ENCODE peak calls at places on chromosomes 2 and 18, in eight cellular contexts. V is OCI-LY7, F is neural progenitor cell, E is HepG2, C is astrocyte, I is adrenal gland, L is upper lobe of right lung, M is psoas muscle. U is an unnamed sample. For H3K4me1, the result is how much of the 10 kb centered on the place peaks cover.

GRCh38 chr18:10536270-10536669 is 10.4 kb downstream of the NAPG start:
- DNase-seq in V (no peak), F (no peak), E (no peak), C (peak), I (no peak), L (no peak), M (no peak), U (no peak)

GRCh38 chr2:229273384-229274338 is 2.6 kb upstream of the PID1 start:
- DNase-seq in V (peak), F (peak), E (peak), C (peak), I (peak), L (peak), M (no peak), U (peak)

GRCh38 chr2:235594041-235594440 is 100.2 kb downstream of the AGAP1 start:
- DNase-seq in V (peak), F (peak), E (peak), C (peak), I (no peak), L (no peak), M (no peak), U (no peak)

GRCh38 chr2:37459095-37459981 is 114.9 kb downstream of the QPCT start:
- DNase-seq in V (no peak), F (no peak), E (no peak), C (peak), I (no peak), L (no peak), M (no peak), U (no peak)

GRCh38 chr2:61356958-61357350 is 113.9 kb downstream of the USP34 start:
- DNase-seq in V (no peak), F (no peak), E (no peak), C (peak), I (no peak), L (no peak), M (no peak), U (no peak)

GRCh38 chr2:77025714-77026113 is 496.5 kb downstream of the LRRTM4 start:
- DNase-seq in V (no peak), F (no peak), E (no peak), C (no peak), I (no peak), L (no peak), M (no peak), U (no peak)

GRCh38 chr2:108542071-108542470 is 7.8 kb downstream of the LIMS1 start:
- DNase-seq in V (no peak), F (no peak), E (no peak), C (peak), I (no peak), L (no peak), M (no peak), U (no peak)

GRCh38 chr2:161136696-161137324 is 23.4 kb upstream of the TANK start:
- DNase-seq in V (peak), F (no peak), E (no peak), C (peak), I (no peak), L (no peak), M (no peak), U (no peak)

GRCh38 chr2:85234879-85235278 is 92.9 kb downstream of the TGOLN2 start:
- DNase-seq in V (no peak), F (peak), E (no peak), C (no peak), I (no peak), L (no peak), M (no peak), U (no peak)

GRCh38 chr2:202019689-202020450 is 13.8 kb upstream of the FZD7 start:
- DNase-seq in V (no peak), F (no peak), E (no peak), C (no peak), I (no peak), L (no peak), M (peak), U (no peak)

GRCh38 chr2:144389151-144389929 is 130.6 kb downstream of the ZEB2 start:
- DNase-seq in V (no peak), F (no peak), E (no peak), C (no peak), I (no peak), L (peak), M (no peak), U (peak)

GRCh38 chr18:41955688-41956087 is 654 bp downstream of the PIK3C3 start:
- DNase-seq in V (no peak), F (no peak), E (no peak), C (no peak), I (no peak), L (no peak), M (no peak), U (no peak)

GRCh38 chr2:94986392-94986963 is 39.0 kb upstream of the MAL start:
- DNase-seq in V (peak), F (peak), E (peak), C (peak), I (peak), L (no peak), M (no peak), U (peak)

GRCh38 chr18:34976534-34976898 is 64.7 kb upstream of the MAPRE2 start:
- DNase-seq in V (no peak), F (no peak), E (no peak), C (no peak), I (no peak), L (no peak), M (no peak), U (no peak)
- H3K4me3 ChIP-seq in V (peak), F (peak), E (peak), C (peak), I (peak), L (peak), M (peak), U (peak)

DNA sequence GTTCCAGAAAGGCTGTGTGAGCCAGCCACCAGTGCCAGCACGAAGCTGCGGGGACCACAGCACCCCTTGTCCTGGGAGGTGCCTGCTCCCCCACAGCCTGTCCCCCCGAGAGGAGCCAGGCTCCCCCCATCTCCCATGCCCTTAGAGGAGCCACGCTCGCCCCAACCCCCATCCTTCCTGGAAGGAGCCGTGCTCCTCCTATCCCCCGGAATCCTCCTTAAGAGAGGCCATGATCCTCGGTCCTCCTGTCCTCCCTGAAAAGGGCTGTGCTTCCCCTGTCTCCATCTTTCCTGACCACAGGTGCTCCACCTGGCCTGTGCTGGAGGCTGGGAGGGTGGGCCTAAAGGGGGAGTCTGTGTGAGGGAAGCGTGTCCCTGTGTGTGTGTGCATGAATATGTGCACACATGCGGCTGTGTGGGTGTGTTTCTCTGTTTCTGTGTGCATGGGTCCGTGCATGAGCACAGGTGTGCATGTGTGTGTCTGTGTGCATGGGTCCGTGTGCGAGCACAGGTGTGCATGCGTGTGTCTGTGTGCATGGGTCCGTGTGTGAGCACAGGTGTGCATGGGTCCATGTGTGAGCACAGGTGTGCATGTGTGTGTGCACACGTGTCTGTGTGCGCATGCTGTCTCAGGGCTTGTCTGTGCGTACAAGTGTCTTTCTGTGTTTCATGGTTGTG is 80.3 kb downstream of the RTP5 start:
- DNase-seq in V (no peak), F (no peak), E (no peak), C (no peak), I (no peak), L (no peak), M (no peak), U (no peak)
- H3K27ac ChIP-seq in V (no peak), F (no peak), E (no peak), C (no peak), I (no peak), L (no peak), M (no peak), U (no peak)

GRCh38 chr18:2515908-2516625 is 55.2 kb downstream of the METTL4 start:
- DNase-seq in V (peak), F (no peak), E (peak), C (peak), I (peak), L (no peak), M (no peak), U (no peak)

GRCh38 chr18:2513616-2514015 is 57.7 kb downstream of the METTL4 start:
- DNase-seq in V (no peak), F (no peak), E (no peak), C (no peak), I (no peak), L (no peak), M (no peak), U (no peak)

GRCh38 chr18:2515408-2515807 is 55.9 kb downstream of the METTL4 start:
- DNase-seq in V (no peak), F (no peak), E (no peak), C (peak), I (no peak), L (no peak), M (no peak), U (no peak)

GRCh38 chr18:2522112-2522511 is 49.2 kb downstream of the METTL4 start:
- DNase-seq in V (no peak), F (no peak), E (no peak), C (no peak), I (no peak), L (no peak), M (no peak), U (no peak)

DNA sequence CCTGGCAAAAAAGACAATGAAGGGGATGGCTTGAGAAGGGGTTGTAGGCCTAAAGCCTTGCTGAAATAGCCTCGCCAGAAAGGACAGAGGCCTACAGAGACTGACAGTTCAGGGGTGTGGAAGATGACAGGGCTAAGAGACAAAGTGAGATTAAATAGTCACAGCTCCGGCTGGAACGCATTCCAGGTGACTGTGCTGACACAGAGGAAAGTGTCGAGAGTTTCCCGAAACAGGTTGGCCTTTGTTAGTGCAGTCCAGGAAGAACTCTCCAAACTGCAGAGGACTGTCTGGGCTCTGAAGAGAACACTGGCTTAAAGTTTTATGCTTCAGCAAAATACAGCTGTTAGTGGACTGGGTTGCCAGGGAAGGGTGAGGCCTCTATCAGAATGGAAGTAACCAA is 52.8 kb downstream of the METTL4 start:
- DNase-seq in V (no peak), F (no peak), E (no peak), C (no peak), I (no peak), L (no peak), M (no peak), U (no peak)
- H3K4me1 ChIP-seq in V (under half), F (under half), E (under half), C (under half), I (under half), L (under half), M (under half), U (under half)

DNA sequence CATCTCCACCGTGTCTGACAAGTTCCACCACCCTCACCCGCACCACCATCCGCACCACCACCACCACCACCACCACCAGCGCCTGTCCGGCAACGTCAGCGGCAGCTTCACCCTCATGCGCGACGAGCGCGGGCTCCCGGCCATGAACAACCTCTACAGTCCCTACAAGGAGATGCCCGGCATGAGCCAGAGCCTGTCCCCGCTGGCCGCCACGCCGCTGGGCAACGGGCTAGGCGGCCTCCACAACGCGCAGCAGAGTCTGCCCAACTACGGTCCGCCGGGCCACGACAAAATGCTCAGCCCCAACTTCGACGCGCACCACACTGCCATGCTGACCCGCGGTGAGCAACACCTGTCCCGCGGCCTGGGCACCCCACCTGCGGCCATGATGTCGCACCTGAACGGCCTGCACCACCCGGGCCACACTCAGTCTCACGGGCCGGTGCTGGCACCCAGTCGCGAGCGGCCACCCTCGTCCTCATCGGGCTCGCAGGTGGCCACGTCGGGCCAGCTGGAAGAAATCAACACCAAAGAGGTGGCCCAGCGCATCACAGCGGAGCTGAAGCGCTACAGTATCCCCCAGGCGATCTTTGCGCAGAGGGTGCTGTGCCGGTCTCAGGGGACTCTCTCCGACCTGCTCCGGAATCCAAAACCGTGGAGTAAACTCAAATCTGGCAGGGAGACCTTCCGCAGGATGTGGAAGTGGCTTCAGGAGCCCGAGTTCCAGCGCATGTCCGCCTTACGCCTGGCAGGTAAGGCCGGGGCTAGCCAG is 1.2 kb downstream of the ONECUT2 start:
- DNase-seq in V (no peak), F (peak), E (no peak), C (no peak), I (no peak), L (no peak), M (no peak), U (no peak)
- H3K4me3 ChIP-seq in V (no peak), F (no peak), E (peak), C (no peak), I (no peak), L (no peak), M (peak), U (peak)

GRCh38 chr2:120771556-120772208 is 36.0 kb downstream of the GLI2 start:
- DNase-seq in V (no peak), F (no peak), E (no peak), C (peak), I (peak), L (peak), M (peak), U (no peak)
- H3K27ac ChIP-seq in V (no peak), F (no peak), E (no peak), C (peak), I (no peak), L (no peak), M (peak), U (no peak)

GRCh38 chr2:191264647-191265079 is 19.5 kb downstream of the MYO1B start:
- DNase-seq in V (no peak), F (no peak), E (no peak), C (peak), I (no peak), L (no peak), M (no peak), U (no peak)
- H3K4me1 ChIP-seq in V (under half), F (under half), E (half or more), C (under half), I (under half), L (under half), M (under half), U (under half)

GRCh38 chr2:170038734-170039133 is 139.2 kb upstream of the MYO3B start:
- DNase-seq in V (no peak), F (no peak), E (no peak), C (no peak), I (no peak), L (no peak), M (no peak), U (no peak)
- H3K4me3 ChIP-seq in V (no peak), F (no peak), E (no peak), C (no peak), I (no peak), L (no peak), M (no peak), U (no peak)

GRCh38 chr18:79372991-79373390 is 22.7 kb upstream of the NFATC1 start:
- DNase-seq in V (no peak), F (no peak), E (no peak), C (no peak), I (no peak), L (no peak), M (no peak), U (no peak)
- H3K27ac ChIP-seq in V (no peak), F (no peak), E (no peak), C (no peak), I (no peak), L (no peak), M (no peak), U (no peak)

GRCh38 chr2:69163109-69163508 is 150.1 kb downstream of the ANTXR1 start:
- DNase-seq in V (no peak), F (no peak), E (no peak), C (peak), I (no peak), L (no peak), M (no peak), U (no peak)
- H3K4me1 ChIP-seq in V (under half), F (under half), E (half or more), C (under half), I (under half), L (under half), M (under half), U (under half)